ENCODE peak calls at places on chromosomes 16 and 17, in eight cellular contexts. F is mesendoderm, T is IMR-90, Y is left ventricle myocardium inferior, Q is cardiac fibroblast, G is lung, V is A549, U is PC-3. S is an unnamed sample.

GRCh38 chr16:396605-397004 is 394 bp upstream of the NME4 start:
- DNase-seq in F (peak; percentile 80), T (peak; percentile 41), Y (peak; percentile 56), Q (peak; percentile 58), G (no peak), V (peak; percentile 74), U (peak; percentile 54), S (peak; percentile 34)

GRCh38 chr16:49809561-49809960 is 46.4 kb downstream of the ZNF423 start:
- DNase-seq in F (no peak), T (no peak), Y (no peak), Q (no peak), G (no peak), V (no peak), U (no peak), S (no peak)

GRCh38 chr17:39627717-39628516 is 1.2 kb downstream of the PPP1R1B start:
- DNase-seq in F (no peak), T (no peak), Y (no peak), Q (no peak), G (no peak), V (no peak), U (no peak), S (no peak)

GRCh38 chr17:9239260-9239820 is 218.0 kb downstream of the NTN1 start:
- DNase-seq in F (peak; percentile 41), T (no peak), Y (no peak), Q (no peak), G (no peak), V (no peak), U (no peak), S (no peak)

GRCh38 chr17:59853168-59853918 is 39.4 kb downstream of the TUBD1 start:
- DNase-seq in F (peak; percentile 72), T (peak; percentile 100), Y (no peak), Q (peak; percentile 100), G (peak; percentile 34), V (peak; percentile 100), U (peak; percentile 100), S (peak; percentile 99)

GRCh38 chr17:63623786-63624185 is 1.6 kb downstream of the MAP3K3 start:
- DNase-seq in F (no peak), T (no peak), Y (no peak), Q (no peak), G (no peak), V (no peak), U (no peak), S (no peak)

GRCh38 chr16:66612422-66612821 is 7.9 kb downstream of the CMTM3 start:
- DNase-seq in F (no peak), T (no peak), Y (no peak), Q (no peak), G (no peak), V (no peak), U (no peak), S (no peak)

GRCh38 chr16:28292731-28293588 is 635 bp downstream of the SBK1 start:
- DNase-seq in F (peak; percentile 84), T (no peak), Y (no peak), Q (no peak), G (no peak), V (no peak), U (no peak), S (no peak)

GRCh38 chr17:75834279-75834920 is 9.8 kb downstream of the UNC13D start:
- DNase-seq in F (no peak), T (no peak), Y (no peak), Q (no peak), G (no peak), V (no peak), U (no peak), S (no peak)

GRCh38 chr16:11128211-11129123 is 127.5 kb downstream of the SOCS1 start:
- DNase-seq in F (no peak), T (peak; percentile 79), Y (peak; percentile 79), Q (peak; percentile 71), G (no peak), V (no peak), U (no peak), S (peak; percentile 48)

GRCh38 chr17:78821961-78822360 is 18.7 kb downstream of the USP36 start:
- DNase-seq in F (no peak), T (peak; percentile 54), Y (no peak), Q (no peak), G (no peak), V (no peak), U (no peak), S (no peak)

GRCh38 chr16:66131156-66131807 is 235.2 kb upstream of the CDH5 start:
- DNase-seq in F (no peak), T (peak; percentile 70), Y (no peak), Q (peak; percentile 31), G (no peak), V (no peak), U (peak; percentile 64), S (peak; percentile 47)

GRCh38 chr16:66717112-66717675 is 20.7 kb upstream of the CMTM4 start:
- DNase-seq in F (peak; percentile 83), T (peak; percentile 88), Y (peak; percentile 27), Q (peak; percentile 72), G (no peak), V (peak; percentile 51), U (peak; percentile 47), S (peak; percentile 34)

GRCh38 chr16:2799852-2800226 is 1.6 kb downstream of the PRSS41 start:
- DNase-seq in F (no peak), T (peak; percentile 4), Y (no peak), Q (peak; percentile 31), G (peak; percentile 69), V (peak; percentile 48), U (peak; percentile 75), S (peak; percentile 83)

GRCh38 chr16:88640520-88641247 is 2.3 kb downstream of the IL17C start:
- DNase-seq in F (no peak), T (no peak), Y (no peak), Q (no peak), G (no peak), V (no peak), U (no peak), S (no peak)

GRCh38 chr16:12901204-12901596 is 198 bp upstream of the SHISA9 start:
- DNase-seq in F (peak; percentile 95), T (no peak), Y (no peak), Q (no peak), G (no peak), V (no peak), U (no peak), S (no peak)

GRCh38 chr17:63516910-63517824 is 6.0 kb upstream of the KCNH6 start:
- DNase-seq in F (peak; percentile 41), T (peak; percentile 86), Y (no peak), Q (peak; percentile 54), G (no peak), V (peak; percentile 40), U (peak; percentile 89), S (peak; percentile 68)

GRCh38 chr16:75063549-75064082 is 53.0 kb downstream of the LDHD start:
- DNase-seq in F (no peak), T (no peak), Y (no peak), Q (no peak), G (no peak), V (no peak), U (no peak), S (no peak)

GRCh38 chr16:75062944-75063444 is 53.6 kb downstream of the LDHD start:
- DNase-seq in F (no peak), T (no peak), Y (no peak), Q (no peak), G (no peak), V (no peak), U (no peak), S (no peak)

GRCh38 chr16:75060708-75061107 is 55.9 kb downstream of the LDHD start:
- DNase-seq in F (no peak), T (no peak), Y (no peak), Q (no peak), G (no peak), V (no peak), U (no peak), S (no peak)

GRCh38 chr16:75061677-75062076 is 54.9 kb downstream of the LDHD start:
- DNase-seq in F (no peak), T (no peak), Y (no peak), Q (no peak), G (no peak), V (no peak), U (no peak), S (no peak)

DNA sequence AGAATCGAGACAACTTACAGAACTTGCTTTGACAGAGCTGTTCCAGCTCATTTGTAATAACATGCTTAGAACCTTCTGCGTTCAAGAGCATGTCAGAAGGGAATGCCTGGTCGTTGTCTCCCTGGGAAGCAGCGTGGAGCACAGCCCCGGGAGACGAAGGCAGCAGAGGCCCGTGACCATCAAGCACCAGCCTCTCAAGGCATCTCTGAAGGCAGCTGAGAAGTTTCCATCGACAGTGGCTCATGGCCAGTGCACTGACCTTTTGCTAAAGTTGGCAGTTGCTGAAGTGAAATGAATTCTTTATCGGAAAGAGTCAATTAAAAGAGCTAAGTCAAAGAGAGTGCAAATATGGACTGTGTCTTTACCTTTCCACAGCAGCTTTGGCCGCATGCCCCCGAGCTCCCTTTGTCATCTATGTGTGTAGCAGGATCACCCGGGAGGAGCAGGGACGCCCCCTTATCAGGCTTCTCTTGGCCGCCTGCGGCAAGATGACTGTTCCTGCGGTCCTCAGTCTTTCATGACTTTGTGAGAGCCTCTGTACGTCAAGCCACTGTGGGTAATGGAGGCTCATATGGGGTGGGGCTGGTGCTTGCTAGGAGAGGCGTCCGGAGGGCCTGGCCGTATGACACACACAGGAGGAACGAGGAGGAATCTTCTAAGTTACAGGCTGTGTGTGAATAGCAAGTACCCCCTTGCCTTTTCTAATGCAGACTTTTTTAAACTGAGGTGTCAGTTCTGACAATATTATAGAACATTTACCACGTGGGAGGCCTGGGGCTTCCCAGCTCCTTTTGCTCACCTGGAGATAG is 54.2 kb downstream of the LDHD start:
- DNase-seq in F (no peak), T (peak; percentile 69), Y (peak; percentile 73), Q (peak; percentile 47), G (peak; percentile 56), V (no peak), U (no peak), S (no peak)
- H3K4me3 ChIP-seq in F (no peak overlapping the region), T (no peak overlapping the region), Y (peak overlapping the region; percentile 40), Q (no peak overlapping the region), G (no peak overlapping the region), V (no peak overlapping the region), U (no peak overlapping the region), S (no peak overlapping the region)

DNA sequence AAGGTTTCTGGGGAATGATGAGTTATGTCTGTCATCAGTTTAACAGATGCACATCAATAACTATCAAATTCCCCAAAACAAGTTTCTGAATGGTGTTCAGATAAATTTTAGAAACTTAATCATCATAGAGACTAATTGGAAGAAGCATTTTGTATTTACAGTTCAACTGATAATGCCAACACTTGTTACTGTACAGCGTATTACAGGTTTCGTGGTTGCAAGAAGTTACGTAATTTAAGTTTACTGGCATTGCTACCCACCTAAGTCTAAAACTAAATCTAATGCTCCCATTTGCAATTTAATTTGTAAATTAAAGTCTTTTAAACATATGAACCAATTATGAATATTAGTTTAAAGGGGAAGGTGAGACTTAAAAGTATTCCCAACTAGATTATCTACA is 3.0 kb downstream of the SRSF1 start:
- DNase-seq in F (no peak), T (no peak), Y (no peak), Q (no peak), G (no peak), V (no peak), U (no peak), S (no peak)
- H3K4me3 ChIP-seq in F (no peak overlapping the region), T (no peak overlapping the region), Y (no peak overlapping the region), Q (no peak overlapping the region), G (no peak overlapping the region), V (peak overlapping the region; percentile 71), U (peak overlapping the region; percentile 96), S (no peak overlapping the region)

GRCh38 chr17:58630883-58631522 is 60.8 kb downstream of the TEX14 start:
- DNase-seq in F (peak; percentile 96), T (no peak), Y (no peak), Q (no peak), G (peak; percentile 32), V (no peak), U (no peak), S (no peak)
- H3K4me3 ChIP-seq in F (no peak overlapping the region), T (no peak overlapping the region), Y (peak overlapping the region; percentile 57), Q (no peak overlapping the region), G (no peak overlapping the region), V (peak overlapping the region; percentile 5), U (peak overlapping the region; percentile 3), S (no peak overlapping the region)

GRCh38 chr16:84209989-84210388 is 19.0 kb downstream of the ADAD2 start:
- DNase-seq in F (no peak), T (peak; percentile 15), Y (no peak), Q (no peak), G (no peak), V (no peak), U (no peak), S (no peak)
- H3K4me3 ChIP-seq in F (no peak overlapping the region), T (no peak overlapping the region), Y (no peak overlapping the region), Q (no peak overlapping the region), G (no peak overlapping the region), V (no peak overlapping the region), U (no peak overlapping the region), S (no peak overlapping the region)

S was measured in epithelial cell of esophagus.